ENCODE peak calls at places on chromosomes 2 and 18, in four cellular contexts. One of them, this sample, is unnamed.

GRCh38 chr2:156182132-156182531 is 150.4 kb downstream of the NR4A2 start:
- DNase-seq in stimulated activated CD4-positive, alpha-beta T cell treated with anti-CD3 and anti-CD28 coated beads, Interleukin-12 subunit alpha, Interleukin-12 subunit beta, amount 100 ng/mL, for 48 hours: no peak
- DNase-seq in T-cell: no peak
- DNase-seq in germinal center: no peak
- DNase-seq in this sample: no peak

GRCh38 chr2:153477641-153478288 is 797 bp downstream of the RPRM start:
- DNase-seq in stimulated activated CD4-positive, alpha-beta T cell treated with anti-CD3 and anti-CD28 coated beads, Interleukin-12 subunit alpha, Interleukin-12 subunit beta, amount 100 ng/mL, for 48 hours: no peak
- DNase-seq in T-cell: no peak
- DNase-seq in germinal center: no peak
- DNase-seq in this sample: no peak

GRCh38 chr2:166239548-166239947 is 111.7 kb upstream of the SCN1A start:
- DNase-seq in stimulated activated CD4-positive, alpha-beta T cell treated with anti-CD3 and anti-CD28 coated beads, Interleukin-12 subunit alpha, Interleukin-12 subunit beta, amount 100 ng/mL, for 48 hours: no peak
- DNase-seq in T-cell: no peak
- DNase-seq in germinal center: no peak
- DNase-seq in this sample: no peak

GRCh38 chr2:56123538-56123937 is 60.3 kb upstream of the CCDC85A start:
- DNase-seq in stimulated activated CD4-positive, alpha-beta T cell treated with anti-CD3 and anti-CD28 coated beads, Interleukin-12 subunit alpha, Interleukin-12 subunit beta, amount 100 ng/mL, for 48 hours: no peak
- DNase-seq in T-cell: no peak
- DNase-seq in germinal center: no peak
- DNase-seq in this sample: no peak

GRCh38 chr2:119290859-119291587 is 67.4 kb downstream of the STEAP3 start:
- DNase-seq in stimulated activated CD4-positive, alpha-beta T cell treated with anti-CD3 and anti-CD28 coated beads, Interleukin-12 subunit alpha, Interleukin-12 subunit beta, amount 100 ng/mL, for 48 hours: peak; percentile 37
- DNase-seq in T-cell: peak; percentile 41
- DNase-seq in germinal center: peak; percentile 59
- DNase-seq in this sample: peak; percentile 35

GRCh38 chr2:151849413-151850010 is 21.3 kb upstream of the ARL5A start:
- DNase-seq in stimulated activated CD4-positive, alpha-beta T cell treated with anti-CD3 and anti-CD28 coated beads, Interleukin-12 subunit alpha, Interleukin-12 subunit beta, amount 100 ng/mL, for 48 hours: no peak
- DNase-seq in T-cell: no peak
- DNase-seq in germinal center: no peak
- DNase-seq in this sample: no peak

GRCh38 chr2:18093196-18093595 is 214.7 kb downstream of the KCNS3 start:
- DNase-seq in stimulated activated CD4-positive, alpha-beta T cell treated with anti-CD3 and anti-CD28 coated beads, Interleukin-12 subunit alpha, Interleukin-12 subunit beta, amount 100 ng/mL, for 48 hours: no peak
- DNase-seq in T-cell: no peak
- DNase-seq in germinal center: no peak
- DNase-seq in this sample: no peak

GRCh38 chr18:53556450-53556849 is 668.0 kb downstream of the MBD2 start:
- DNase-seq in stimulated activated CD4-positive, alpha-beta T cell treated with anti-CD3 and anti-CD28 coated beads, Interleukin-12 subunit alpha, Interleukin-12 subunit beta, amount 100 ng/mL, for 48 hours: no peak
- DNase-seq in T-cell: no peak
- DNase-seq in germinal center: no peak
- DNase-seq in this sample: no peak

GRCh38 chr2:3606370-3607124 is 11.6 kb downstream of the COLEC11 start:
- DNase-seq in stimulated activated CD4-positive, alpha-beta T cell treated with anti-CD3 and anti-CD28 coated beads, Interleukin-12 subunit alpha, Interleukin-12 subunit beta, amount 100 ng/mL, for 48 hours: no peak
- DNase-seq in T-cell: no peak
- DNase-seq in germinal center: no peak
- DNase-seq in this sample: no peak

GRCh38 chr2:27288610-27289009 is 6.4 kb downstream of the TRIM54 start:
- DNase-seq in stimulated activated CD4-positive, alpha-beta T cell treated with anti-CD3 and anti-CD28 coated beads, Interleukin-12 subunit alpha, Interleukin-12 subunit beta, amount 100 ng/mL, for 48 hours: no peak
- DNase-seq in T-cell: no peak
- DNase-seq in germinal center: no peak
- DNase-seq in this sample: no peak

GRCh38 chr2:137000790-137001189 is 235.4 kb downstream of the THSD7B start:
- DNase-seq in stimulated activated CD4-positive, alpha-beta T cell treated with anti-CD3 and anti-CD28 coated beads, Interleukin-12 subunit alpha, Interleukin-12 subunit beta, amount 100 ng/mL, for 48 hours: no peak
- DNase-seq in T-cell: no peak
- DNase-seq in germinal center: no peak
- DNase-seq in this sample: no peak

GRCh38 chr2:76953733-76954347 is 568.3 kb downstream of the LRRTM4 start:
- DNase-seq in stimulated activated CD4-positive, alpha-beta T cell treated with anti-CD3 and anti-CD28 coated beads, Interleukin-12 subunit alpha, Interleukin-12 subunit beta, amount 100 ng/mL, for 48 hours: no peak
- DNase-seq in T-cell: no peak
- DNase-seq in germinal center: no peak
- DNase-seq in this sample: no peak

GRCh38 chr2:190746971-190747761 is 98.3 kb downstream of the NAB1 start:
- DNase-seq in stimulated activated CD4-positive, alpha-beta T cell treated with anti-CD3 and anti-CD28 coated beads, Interleukin-12 subunit alpha, Interleukin-12 subunit beta, amount 100 ng/mL, for 48 hours: no peak
- DNase-seq in T-cell: no peak
- DNase-seq in germinal center: no peak
- DNase-seq in this sample: no peak

GRCh38 chr2:96089356-96090180 is 26.8 kb downstream of the ADRA2B start:
- DNase-seq in stimulated activated CD4-positive, alpha-beta T cell treated with anti-CD3 and anti-CD28 coated beads, Interleukin-12 subunit alpha, Interleukin-12 subunit beta, amount 100 ng/mL, for 48 hours: no peak
- DNase-seq in T-cell: no peak
- DNase-seq in germinal center: no peak
- DNase-seq in this sample: no peak

GRCh38 chr2:127416486-127417001 is 1.7 kb upstream of the PROC start:
- DNase-seq in stimulated activated CD4-positive, alpha-beta T cell treated with anti-CD3 and anti-CD28 coated beads, Interleukin-12 subunit alpha, Interleukin-12 subunit beta, amount 100 ng/mL, for 48 hours: no peak
- DNase-seq in T-cell: peak; percentile 28
- DNase-seq in germinal center: no peak
- DNase-seq in this sample: no peak

GRCh38 chr18:56645415-56646016 is 5.6 kb upstream of the WDR7 start:
- DNase-seq in stimulated activated CD4-positive, alpha-beta T cell treated with anti-CD3 and anti-CD28 coated beads, Interleukin-12 subunit alpha, Interleukin-12 subunit beta, amount 100 ng/mL, for 48 hours: no peak
- DNase-seq in T-cell: peak; percentile 15
- DNase-seq in germinal center: no peak
- DNase-seq in this sample: no peak

GRCh38 chr18:8722946-8723477 is 17.7 kb downstream of the MTCL1 start:
- DNase-seq in stimulated activated CD4-positive, alpha-beta T cell treated with anti-CD3 and anti-CD28 coated beads, Interleukin-12 subunit alpha, Interleukin-12 subunit beta, amount 100 ng/mL, for 48 hours: no peak
- DNase-seq in T-cell: no peak
- DNase-seq in germinal center: no peak
- DNase-seq in this sample: no peak